ENCODE peak calls at places on chromosomes 11 and 22, in four cellular contexts. One of them, this sample, is unnamed.

GRCh38 chr11:9004310-9004945 is 627 bp upstream of the NRIP3 start:
- DNase-seq in ovary: peak; percentile 37
- DNase-seq in heart left ventricle: no peak
- DNase-seq in transverse colon: peak; percentile 23
- DNase-seq in this sample: no peak

GRCh38 chr11:34775417-34775888 is 140.7 kb downstream of the APIP start:
- DNase-seq in transverse colon: no peak
- DNase-seq in heart left ventricle: no peak
- DNase-seq in ovary: no peak
- DNase-seq in this sample: no peak

GRCh38 chr11:10379871-10380568 is 75.0 kb upstream of the AMPD3 start:
- DNase-seq in ovary: no peak
- DNase-seq in heart left ventricle: no peak
- DNase-seq in transverse colon: no peak
- DNase-seq in this sample: no peak

GRCh38 chr22:50699754-50700386 is 27.2 kb downstream of the SHANK3 start:
- DNase-seq in ovary: peak; percentile 10
- DNase-seq in heart left ventricle: no peak
- DNase-seq in transverse colon: no peak
- DNase-seq in this sample: no peak

GRCh38 chr11:13166036-13166435 is 111.6 kb upstream of the BMAL1 start:
- DNase-seq in transverse colon: no peak
- DNase-seq in ovary: no peak
- DNase-seq in heart left ventricle: no peak
- DNase-seq in this sample: no peak

GRCh38 chr11:2318707-2319106 is 16.9 kb downstream of the TSPAN32 start:
- DNase-seq in ovary: no peak
- DNase-seq in heart left ventricle: no peak
- DNase-seq in transverse colon: no peak
- DNase-seq in this sample: no peak

GRCh38 chr11:488579-488978 is 18.5 kb downstream of the RNH1 start:
- DNase-seq in ovary: no peak
- DNase-seq in transverse colon: no peak
- DNase-seq in heart left ventricle: no peak
- DNase-seq in this sample: no peak

GRCh38 chr11:44806631-44807030 is 79.9 kb downstream of the TSPAN18 start:
- DNase-seq in ovary: no peak
- DNase-seq in heart left ventricle: no peak
- DNase-seq in transverse colon: no peak
- DNase-seq in this sample: no peak

GRCh38 chr22:31719850-31720471 is 30.0 kb downstream of the PRR14L start:
- DNase-seq in heart left ventricle: no peak
- DNase-seq in transverse colon: no peak
- DNase-seq in ovary: no peak
- DNase-seq in this sample: no peak

GRCh38 chr11:10317776-10318526 is 13.1 kb downstream of the ADM start:
- DNase-seq in transverse colon: no peak
- DNase-seq in heart left ventricle: no peak
- DNase-seq in ovary: no peak
- DNase-seq in this sample: no peak

GRCh38 chr22:36102995-36103394 is 57.6 kb downstream of the APOL3 start:
- DNase-seq in transverse colon: no peak
- DNase-seq in ovary: no peak
- DNase-seq in heart left ventricle: no peak
- DNase-seq in this sample: no peak

GRCh38 chr22:17481424-17481823 is 81.9 kb upstream of the SLC25A18 start:
- DNase-seq in transverse colon: no peak
- DNase-seq in ovary: no peak
- DNase-seq in heart left ventricle: no peak
- DNase-seq in this sample: no peak

GRCh38 chr11:1388763-1389102 is 1.0 kb upstream of the BRSK2 start:
- DNase-seq in transverse colon: no peak
- DNase-seq in ovary: no peak
- DNase-seq in heart left ventricle: no peak
- DNase-seq in this sample: no peak

GRCh38 chr11:2096001-2096918 is 42.9 kb downstream of the IGF2 start:
- DNase-seq in heart left ventricle: no peak
- DNase-seq in transverse colon: no peak
- DNase-seq in ovary: no peak
- DNase-seq in this sample: no peak

GRCh38 chr11:78192911-78193341 is 4.2 kb downstream of the USP35 start:
- DNase-seq in heart left ventricle: no peak
- DNase-seq in ovary: no peak
- DNase-seq in transverse colon: no peak
- DNase-seq in this sample: no peak

GRCh38 chr22:25566812-25567211 is 2.3 kb downstream of the GRK3 start:
- DNase-seq in transverse colon: no peak
- DNase-seq in heart left ventricle: no peak
- DNase-seq in ovary: no peak
- DNase-seq in this sample: no peak

GRCh38 chr22:25564320-25564978 is at the start of gene GRK3:
- DNase-seq in heart left ventricle: peak; percentile 74
- DNase-seq in transverse colon: peak; percentile 72
- DNase-seq in ovary: peak; percentile 70
- DNase-seq in this sample: peak; percentile 30

GRCh38 chr22:25564979-25565677 is 653 bp downstream of the GRK3 start:
- DNase-seq in heart left ventricle: peak; percentile 40
- DNase-seq in ovary: peak; percentile 68
- DNase-seq in transverse colon: peak; percentile 17
- DNase-seq in this sample: no peak

GRCh38 chr22:25569983-25570382 is 5.5 kb downstream of the GRK3 start:
- DNase-seq in heart left ventricle: no peak
- DNase-seq in transverse colon: no peak
- DNase-seq in ovary: no peak
- DNase-seq in this sample: no peak

GRCh38 chr22:25567305-25567704 is 2.8 kb downstream of the GRK3 start:
- DNase-seq in transverse colon: no peak
- DNase-seq in ovary: no peak
- DNase-seq in heart left ventricle: no peak
- DNase-seq in this sample: no peak
- TF ChIP-seq CTCF in transverse colon: no peak
- TF ChIP-seq CTCF in ovary: no peak
- TF ChIP-seq CTCF in heart left ventricle: no peak
- TF ChIP-seq CTCF in this sample: no peak

GRCh38 chr11:118610773-118611432 is 3.5 kb downstream of the PHLDB1 start:
- DNase-seq in transverse colon: peak; percentile 90
- DNase-seq in ovary: peak; percentile 86
- DNase-seq in heart left ventricle: peak; percentile 87
- DNase-seq in this sample: peak; percentile 62
- TF ChIP-seq POLR2A in transverse colon: no peak
- TF ChIP-seq POLR2A in ovary: no peak
- TF ChIP-seq POLR2A in heart left ventricle: no peak
- TF ChIP-seq POLR2A in this sample: no peak

GRCh38 chr22:21992593-21993237 is 10.1 kb upstream of the TOP3B start:
- DNase-seq in ovary: no peak
- DNase-seq in heart left ventricle: no peak
- DNase-seq in transverse colon: no peak
- DNase-seq in this sample: no peak

GRCh38 chr22:21989049-21989448 is 6.5 kb upstream of the TOP3B start:
- DNase-seq in heart left ventricle: no peak
- DNase-seq in ovary: no peak
- DNase-seq in transverse colon: no peak
- DNase-seq in this sample: no peak

GRCh38 chr22:21991309-21991596 is 8.7 kb upstream of the TOP3B start:
- DNase-seq in heart left ventricle: no peak
- DNase-seq in transverse colon: no peak
- DNase-seq in ovary: no peak
- DNase-seq in this sample: no peak

GRCh38 chr22:21991774-21992173 is 9.2 kb upstream of the TOP3B start:
- DNase-seq in transverse colon: no peak
- DNase-seq in ovary: no peak
- DNase-seq in heart left ventricle: no peak
- DNase-seq in this sample: no peak

DNA sequence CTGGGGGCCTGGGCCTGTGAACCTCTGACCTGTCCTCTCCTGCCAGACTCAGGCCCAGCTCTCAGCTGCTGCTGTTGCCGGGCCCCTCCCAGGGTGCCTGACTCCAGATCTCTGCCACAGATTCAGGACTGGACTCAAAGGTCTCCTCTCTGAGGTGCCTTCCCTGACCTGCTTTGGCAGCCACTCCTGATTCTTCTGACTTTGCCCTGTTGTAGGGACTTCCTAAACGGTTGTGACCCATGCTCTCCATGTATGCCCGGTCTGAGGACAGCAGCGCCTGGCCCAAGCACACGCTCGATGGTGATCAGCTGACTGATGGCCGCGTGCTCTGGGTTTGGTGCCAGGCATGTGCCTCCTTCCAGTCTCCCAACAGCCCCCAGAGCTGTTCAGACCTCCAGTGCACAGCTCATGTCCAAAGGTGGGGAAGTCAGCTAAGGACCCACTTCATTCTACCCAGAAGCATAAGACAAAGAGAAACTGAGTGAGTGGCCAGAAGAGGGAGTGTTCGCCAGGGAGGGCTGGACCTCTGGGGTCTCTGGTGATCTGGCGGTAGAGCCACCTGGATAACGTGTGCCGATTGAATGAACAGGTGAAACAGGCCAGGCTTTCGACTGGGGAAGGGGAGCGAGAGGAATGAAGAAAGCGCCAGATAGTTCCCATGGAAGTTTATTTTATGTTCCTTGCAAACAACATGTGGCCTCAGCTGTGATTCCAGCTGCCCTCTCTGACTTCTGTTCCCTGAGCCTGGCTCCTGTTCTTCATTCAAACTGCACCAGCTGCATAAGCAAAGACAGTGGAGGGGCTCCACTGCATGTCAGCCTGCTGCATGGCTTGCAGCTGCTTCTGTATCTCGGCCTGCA is 8.1 kb upstream of the TOP3B start:
- DNase-seq in transverse colon: no peak
- DNase-seq in heart left ventricle: no peak
- DNase-seq in ovary: no peak
- DNase-seq in this sample: no peak
- TF ChIP-seq CTCF in transverse colon: no peak
- TF ChIP-seq CTCF in heart left ventricle: no peak
- TF ChIP-seq CTCF in ovary: no peak
- TF ChIP-seq CTCF in this sample: no peak

DNA sequence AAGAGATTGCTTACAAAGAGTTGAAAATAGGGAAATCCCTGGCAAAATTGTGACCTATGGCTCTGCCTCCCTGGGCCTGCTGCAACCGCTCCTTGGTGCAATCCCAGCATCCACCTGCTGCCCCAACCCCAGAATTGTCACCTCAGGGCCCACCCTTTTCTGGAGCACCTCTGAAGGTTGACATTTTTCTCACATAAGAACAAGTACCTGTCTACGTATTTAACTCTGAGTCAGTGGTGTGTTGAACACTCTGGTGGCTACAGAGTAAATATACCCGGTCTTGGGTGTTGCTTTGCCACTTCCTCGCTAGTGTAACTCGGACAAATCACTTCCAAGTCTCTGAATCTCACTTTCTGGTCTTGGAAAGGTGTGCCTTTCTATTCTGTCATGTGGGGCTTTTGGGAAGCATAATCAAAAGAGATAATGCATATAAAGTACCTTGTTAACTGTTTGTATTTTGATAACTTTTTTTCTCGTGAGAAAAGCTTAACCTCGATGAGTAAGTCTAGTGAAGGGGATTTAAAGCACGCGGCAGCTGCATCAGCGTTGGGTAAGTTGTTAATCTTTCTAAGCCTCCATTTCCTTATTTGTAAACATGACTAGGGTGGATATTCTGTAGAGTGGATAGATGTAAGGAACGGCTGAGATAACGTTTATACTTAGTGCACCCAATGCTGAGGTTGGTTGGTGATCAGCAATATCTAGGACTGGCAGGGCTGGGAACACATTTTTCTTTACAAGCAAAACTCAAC is 881.2 kb downstream of the OPCML start:
- DNase-seq in ovary: no peak
- DNase-seq in heart left ventricle: no peak
- DNase-seq in transverse colon: no peak
- DNase-seq in this sample: no peak
- TF ChIP-seq POLR2A in ovary: no peak
- TF ChIP-seq POLR2A in heart left ventricle: no peak
- TF ChIP-seq POLR2A in transverse colon: no peak
- TF ChIP-seq POLR2A in this sample: no peak